ENCODE peak calls at places on chromosome 16, in six cellular contexts. Q is IMR-90, F is thoracic aorta, I is BE2C, Y is cardiac muscle cell, S is mucosa of descending colon. X is an unnamed sample. For H3K4me1, the result is how much of the 10 kb centered on the place peaks cover.

GRCh38 chr16:49093939-49094338 is 187.7 kb downstream of the CBLN1 start:
- DNase-seq in Q (no peak), F (no peak), I (no peak), Y (no peak), S (no peak), X (no peak)

GRCh38 chr16:49850558-49851467 is 5.1 kb downstream of the ZNF423 start:
- DNase-seq in Q (no peak), F (no peak), I (no peak), Y (no peak), S (no peak), X (no peak)

GRCh38 chr16:29989111-29989858 is 6.1 kb downstream of the HIRIP3 start:
- DNase-seq in Q (no peak), F (no peak), I (no peak), Y (no peak), S (peak), X (no peak)

GRCh38 chr16:88957456-88957767 is 19.6 kb downstream of the CBFA2T3 start:
- DNase-seq in Q (no peak), F (no peak), I (no peak), Y (no peak), S (no peak), X (no peak)

GRCh38 chr16:19542138-19542821 is 13.2 kb upstream of the VPS35L start:
- DNase-seq in Q (no peak), F (no peak), I (peak), Y (no peak), S (peak), X (no peak)

GRCh38 chr16:87418644-87419043 is 26.5 kb downstream of the MAP1LC3B start:
- DNase-seq in Q (no peak), F (no peak), I (no peak), Y (no peak), S (peak), X (no peak)

GRCh38 chr16:17222756-17223411 is 247.9 kb downstream of the XYLT1 start:
- DNase-seq in Q (no peak), F (no peak), I (no peak), Y (no peak), S (peak), X (peak)

GRCh38 chr16:10514369-10515055 is 65.9 kb downstream of the EMP2 start:
- DNase-seq in Q (peak), F (no peak), I (peak), Y (peak), S (peak), X (no peak)

GRCh38 chr16:1908983-1909382 is 9.2 kb downstream of the HS3ST6 start:
- DNase-seq in Q (no peak), F (no peak), I (no peak), Y (no peak), S (no peak), X (no peak)

GRCh38 chr16:25063865-25064264 is 47.7 kb upstream of the LCMT1 start:
- DNase-seq in Q (peak), F (no peak), I (no peak), Y (peak), S (no peak), X (no peak)

GRCh38 chr16:66849021-66849420 is 4.8 kb downstream of the CA7 start:
- DNase-seq in Q (no peak), F (no peak), I (no peak), Y (no peak), S (no peak), X (peak)

GRCh38 chr16:12210258-12210880 is 233.8 kb downstream of the SNX29 start:
- DNase-seq in Q (no peak), F (no peak), I (no peak), Y (no peak), S (no peak), X (no peak)

GRCh38 chr16:48814994-48815393 is 205.0 kb upstream of the N4BP1 start:
- DNase-seq in Q (no peak), F (no peak), I (no peak), Y (no peak), S (no peak), X (no peak)

GRCh38 chr16:6528217-6528616 is 804.4 kb upstream of the RBFOX1 start:
- DNase-seq in Q (no peak), F (no peak), I (no peak), Y (no peak), S (no peak), X (no peak)

GRCh38 chr16:85989376-85989775 is 90.4 kb downstream of the IRF8 start:
- DNase-seq in Q (no peak), F (no peak), I (no peak), Y (no peak), S (no peak), X (no peak)

GRCh38 chr16:75074920-75075687 is 41.5 kb downstream of the LDHD start:
- DNase-seq in Q (no peak), F (no peak), I (no peak), Y (peak), S (peak), X (no peak)

GRCh38 chr16:525520-526180 is 1.9 kb upstream of the CAPN15 start:
- DNase-seq in Q (peak), F (no peak), I (peak), Y (peak), S (no peak), X (no peak)
- TF ChIP-seq CTCF in Q (no peak), F (no peak), I (no peak), Y (no peak), S (no peak), X (no peak)

GRCh38 chr16:739560-740458 is 988 bp downstream of the CIAO3 start:
- DNase-seq in Q (no peak), F (no peak), I (peak), Y (no peak), S (no peak), X (no peak)
- H3K4me1 ChIP-seq in Q (under half), F (under half), I (under half), Y (under half), S (under half), X (under half)

DNA sequence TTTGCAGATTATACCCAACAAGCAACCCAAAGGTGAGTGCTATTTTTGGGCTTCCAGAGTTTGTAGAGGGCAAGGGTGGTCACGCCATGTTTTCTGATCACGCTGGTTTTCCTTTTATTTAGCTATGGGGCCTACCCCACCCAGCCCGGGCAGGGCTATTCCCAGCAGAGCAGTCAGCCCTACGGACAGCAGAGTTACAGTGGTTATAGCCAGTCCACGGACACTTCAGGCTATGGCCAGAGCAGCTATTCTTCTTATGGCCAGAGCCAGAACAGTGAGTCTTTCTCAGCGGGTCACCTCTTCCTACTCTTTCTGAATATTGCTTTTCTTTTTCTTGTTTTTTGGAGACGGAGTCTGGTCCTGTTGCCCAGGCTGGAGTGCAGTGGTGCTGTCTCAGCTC is 2.5 kb downstream of the FUS start:
- DNase-seq in Q (no peak), F (no peak), I (no peak), Y (no peak), S (no peak), X (no peak)
- TF ChIP-seq CTCF in Q (no peak), F (no peak), I (no peak), Y (no peak), S (no peak), X (no peak)

GRCh38 chr16:23504453-23505179 is 5.7 kb downstream of the GGA2 start:
- DNase-seq in Q (peak), F (peak), I (no peak), Y (peak), S (peak), X (peak)

GRCh38 chr16:23505180-23505665 is 5.1 kb downstream of the GGA2 start:
- DNase-seq in Q (no peak), F (no peak), I (no peak), Y (no peak), S (no peak), X (no peak)

GRCh38 chr16:23504076-23504452 is 6.2 kb downstream of the GGA2 start:
- DNase-seq in Q (peak), F (no peak), I (no peak), Y (peak), S (no peak), X (no peak)

GRCh38 chr16:23506606-23506994 is 3.7 kb downstream of the GGA2 start:
- DNase-seq in Q (no peak), F (no peak), I (no peak), Y (no peak), S (no peak), X (no peak)

GRCh38 chr16:23505942-23506605 is 4.2 kb downstream of the GGA2 start:
- DNase-seq in Q (no peak), F (no peak), I (no peak), Y (no peak), S (no peak), X (no peak)
- H3K4me1 ChIP-seq in Q (under half), F (half or more), I (under half), Y (under half), S (under half), X (under half)

GRCh38 chr16:64132190-64132589 is 989.7 kb downstream of the CDH11 start:
- DNase-seq in Q (no peak), F (no peak), I (no peak), Y (no peak), S (no peak), X (no peak)
- TF ChIP-seq CTCF in Q (no peak), F (no peak), I (peak), Y (no peak), S (no peak), X (no peak)

GRCh38 chr16:8958344-8958808 is 5.3 kb downstream of the USP7 start:
- DNase-seq in Q (peak), F (peak), I (peak), Y (peak), S (no peak), X (no peak)
- H3K4me1 ChIP-seq in Q (under half), F (half or more), I (under half), Y (half or more), S (half or more), X (half or more)

DNA sequence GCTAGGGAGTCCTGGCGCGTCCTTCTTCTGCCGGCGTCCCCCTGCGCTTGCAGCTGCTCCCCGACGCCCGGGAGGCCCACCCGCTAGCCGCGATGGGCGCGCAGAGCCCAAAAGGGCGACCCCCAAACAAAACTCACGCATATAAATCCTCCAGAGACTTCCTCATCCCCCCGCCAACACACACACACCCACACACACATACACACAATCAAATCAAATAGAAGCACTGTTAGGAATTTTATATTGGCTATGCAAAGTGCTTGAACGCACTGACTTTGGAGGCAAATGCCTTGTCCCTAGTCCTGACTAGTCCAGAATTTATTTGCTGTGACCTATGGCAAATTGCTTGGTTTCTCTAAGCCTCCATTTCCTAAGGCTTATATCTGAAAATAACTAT is 23.8 kb upstream of the CRYM start:
- DNase-seq in Q (peak), F (no peak), I (no peak), Y (peak), S (no peak), X (no peak)
- TF ChIP-seq CTCF in Q (no peak), F (no peak), I (no peak), Y (no peak), S (no peak), X (no peak)

GRCh38 chr16:57636184-57636583 is 7.8 kb downstream of the ADGRG1 start:
- DNase-seq in Q (no peak), F (no peak), I (no peak), Y (no peak), S (no peak), X (no peak)
- H3K4me1 ChIP-seq in Q (under half), F (under half), I (under half), Y (under half), S (under half), X (under half)